ENCODE peak calls at places on chromosome 21, in five cellular contexts. M is astrocyte of the spinal cord, Z is glutamatergic neuron, Q is endodermal cell, S is tibial nerve. G is an unnamed sample.

GRCh38 chr21:37008705-37009104 is 2.2 kb downstream of the RIPPLY3 start:
- DNase-seq in M (no peak), Z (no peak), S (no peak), Q (peak), G (no peak)

GRCh38 chr21:39083377-39084008 is 99.8 kb downstream of the PSMG1 start:
- DNase-seq in Q (no peak), S (no peak), M (no peak), Z (no peak), G (peak)

GRCh38 chr21:45607922-45608295 is 35.6 kb upstream of the PCBP3 start:
- DNase-seq in Q (peak), M (no peak), Z (no peak), S (no peak), G (no peak)

GRCh38 chr21:15592957-15593356 is 136.8 kb upstream of the USP25 start:
- DNase-seq in S (no peak), Q (no peak), M (no peak), Z (no peak), G (no peak)

GRCh38 chr21:38273745-38274544 is 17.2 kb downstream of the KCNJ15 start:
- DNase-seq in M (no peak), Z (no peak), S (no peak), Q (no peak), G (no peak)

GRCh38 chr21:40788635-40789034 is 58.3 kb downstream of the DSCAM start:
- DNase-seq in Z (no peak), S (no peak), M (no peak), Q (no peak), G (no peak)

GRCh38 chr21:35991131-35991530 is 69.2 kb downstream of the SETD4 start:
- DNase-seq in S (no peak), Q (no peak), M (no peak), Z (no peak), G (no peak)

GRCh38 chr21:31459457-31459856 is 115.4 kb upstream of the TIAM1 start:
- DNase-seq in Q (peak), S (no peak), M (no peak), Z (no peak), G (no peak)

GRCh38 chr21:15445327-15445726 is 284.5 kb upstream of the USP25 start:
- DNase-seq in M (no peak), Q (peak), S (no peak), Z (no peak), G (no peak)

GRCh38 chr21:38342734-38343133 is 85.9 kb downstream of the KCNJ15 start:
- DNase-seq in M (no peak), Q (no peak), Z (no peak), S (no peak), G (no peak)

GRCh38 chr21:38478782-38479181 is 19.5 kb downstream of the ERG start:
- DNase-seq in Z (no peak), S (no peak), Q (no peak), M (no peak), G (no peak)

GRCh38 chr21:37647781-37648180 is 268.5 kb downstream of the KCNJ6 start:
- DNase-seq in Q (no peak), Z (no peak), S (no peak), M (no peak), G (no peak)

GRCh38 chr21:37044643-37045042 is 28.2 kb downstream of the PIGP start:
- DNase-seq in Z (no peak), M (no peak), Q (no peak), S (no peak), G (no peak)

GRCh38 chr21:14438204-14438603 is 55.3 kb upstream of the HSPA13 start:
- DNase-seq in M (no peak), S (no peak), Z (no peak), Q (no peak), G (no peak)

GRCh38 chr21:25615880-25616279 is 8.6 kb upstream of the MRPL39 start:
- DNase-seq in Z (no peak), S (no peak), Q (no peak), M (no peak), G (no peak)

GRCh38 chr21:15437873-15438272 is 291.9 kb upstream of the USP25 start:
- DNase-seq in M (peak), Q (no peak), S (no peak), Z (no peak), G (no peak)

GRCh38 chr21:22342855-22343254 is 1344.6 kb downstream of the NCAM2 start:
- DNase-seq in Z (no peak), Q (no peak), S (no peak), M (peak), G (no peak)

GRCh38 chr21:14541840-14542495 is 4.1 kb downstream of the SAMSN1 start:
- DNase-seq in Z (no peak), S (no peak), Q (no peak), M (no peak), G (no peak)

GRCh38 chr21:35737899-35738341 is 322.4 kb downstream of the SETD4 start:
- DNase-seq in M (peak), S (peak), Q (no peak), Z (no peak), G (peak)

GRCh38 chr21:39874759-39875158 is 7.5 kb downstream of the PCP4 start:
- DNase-seq in S (no peak), Q (no peak), Z (no peak), M (no peak), G (no peak)

GRCh38 chr21:35367558-35367957 is 318.5 kb upstream of the RUNX1 start:
- DNase-seq in S (no peak), M (no peak), Q (no peak), Z (no peak), G (no peak)

GRCh38 chr21:45640888-45641479 is 2.5 kb upstream of the PCBP3 start:
- DNase-seq in Z (peak), S (no peak), Q (peak), M (peak), G (peak)

GRCh38 chr21:44892536-44893277 is 19.2 kb upstream of the PTTG1IP start:
- DNase-seq in M (no peak), Z (peak), S (peak), Q (peak), G (no peak)

GRCh38 chr21:34908424-34909055 is 140.6 kb downstream of the RUNX1 start:
- DNase-seq in Z (no peak), Q (peak), S (no peak), M (no peak), G (no peak)

GRCh38 chr21:17779486-17779885 is 39.7 kb downstream of the C21orf91 start:
- DNase-seq in Z (no peak), S (no peak), Q (no peak), M (no peak), G (no peak)

GRCh38 chr21:34882719-34883131 is 166.4 kb downstream of the RUNX1 start:
- DNase-seq in Q (no peak), S (no peak), M (peak), Z (no peak), G (no peak)

GRCh38 chr21:45542667-45543370 is 579 bp upstream of the SLC19A1 start:
- DNase-seq in M (no peak), S (no peak), Q (peak), Z (peak), G (no peak)

GRCh38 chr21:29333355-29333746 is 34.6 kb downstream of the BACH1 start:
- DNase-seq in S (no peak), Z (no peak), Q (no peak), M (no peak), G (no peak)

GRCh38 chr21:31335957-31336738 is 7.9 kb downstream of the TIAM1 start:
- DNase-seq in Z (no peak), Q (no peak), S (no peak), M (peak), G (no peak)

GRCh38 chr21:38913120-38913975 is 107.6 kb downstream of the ETS2 start:
- DNase-seq in S (peak), Z (peak), Q (peak), M (peak), G (no peak)

GRCh38 chr21:38470762-38471161 is 27.5 kb downstream of the ERG start:
- DNase-seq in Q (no peak), S (no peak), Z (no peak), M (peak), G (no peak)

GRCh38 chr21:37917612-37918011 is 1.4 kb upstream of the KCNJ6 start:
- DNase-seq in S (no peak), Q (no peak), Z (no peak), M (peak), G (no peak)

GRCh38 chr21:25515484-25516405 is 91.5 kb downstream of the MRPL39 start:
- DNase-seq in Q (no peak), M (peak), Z (no peak), S (no peak), G (peak)

GRCh38 chr21:37210017-37210593 is 57.0 kb downstream of the VPS26C start:
- DNase-seq in Q (no peak), S (no peak), Z (no peak), M (no peak), G (no peak)

GRCh38 chr21:44758141-44758561 is 43.5 kb downstream of the UBE2G2 start:
- DNase-seq in M (no peak), S (no peak), Q (no peak), Z (no peak), G (no peak)

GRCh38 chr21:29261555-29262540 is 36.9 kb upstream of the BACH1 start:
- DNase-seq in Q (no peak), Z (no peak), S (no peak), M (no peak), G (no peak)

GRCh38 chr21:34576043-34576466 is 38.9 kb downstream of the RCAN1 start:
- DNase-seq in Z (no peak), Q (peak), S (no peak), M (no peak), G (no peak)

GRCh38 chr21:45545691-45546531 is 3.7 kb upstream of the SLC19A1 start:
- DNase-seq in S (no peak), Q (peak), Z (no peak), M (no peak), G (no peak)

GRCh38 chr21:34933609-34934345 is 115.3 kb downstream of the RUNX1 start:
- DNase-seq in Z (no peak), Q (no peak), S (no peak), M (no peak), G (no peak)

DNA sequence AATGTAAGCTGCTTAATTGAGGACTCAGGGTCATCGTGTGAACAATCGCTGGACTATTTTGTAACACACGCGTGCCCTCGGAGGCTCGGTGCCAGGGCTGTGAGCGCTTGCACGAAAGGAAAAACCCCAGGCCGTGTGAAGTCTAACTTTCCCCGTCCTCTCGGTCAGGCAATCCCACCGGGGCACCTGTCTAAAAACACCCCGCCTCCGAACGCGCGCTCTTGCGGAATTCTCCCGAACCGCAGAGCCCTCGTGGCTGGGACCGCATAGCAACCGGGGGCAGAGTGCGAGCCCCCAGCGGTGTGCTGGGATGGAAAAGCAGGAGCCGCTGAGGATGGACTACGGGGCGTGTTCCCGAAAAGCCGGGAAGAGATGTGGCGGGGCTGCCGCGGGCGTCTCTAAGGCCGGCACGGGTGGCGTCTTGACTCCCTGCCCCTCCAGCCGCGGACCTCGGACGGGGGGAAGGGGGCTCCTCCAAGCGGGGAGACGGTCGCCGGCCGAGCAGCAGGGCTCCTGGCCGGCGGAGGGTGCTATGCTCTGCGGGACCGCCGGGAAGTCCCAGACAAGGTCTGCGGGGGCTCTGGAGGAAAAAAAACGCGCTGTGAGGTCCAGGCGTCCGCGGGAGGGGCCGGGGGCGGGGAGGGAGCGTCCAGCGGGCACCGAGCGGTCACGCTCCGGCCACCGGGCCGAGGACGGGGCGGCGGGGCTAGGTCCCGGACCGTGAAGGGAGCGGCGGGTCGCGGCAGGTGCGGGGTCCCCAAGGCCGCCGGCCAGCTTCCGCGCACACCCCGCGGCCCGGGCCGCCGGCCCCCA is 936 bp downstream of the ZBTB21 start:
- DNase-seq in M (peak), Z (peak), Q (peak), S (no peak), G (peak)
- TF ChIP-seq CTCF in M (peak), Z (no peak), Q (peak), S (peak), G (peak)

DNA sequence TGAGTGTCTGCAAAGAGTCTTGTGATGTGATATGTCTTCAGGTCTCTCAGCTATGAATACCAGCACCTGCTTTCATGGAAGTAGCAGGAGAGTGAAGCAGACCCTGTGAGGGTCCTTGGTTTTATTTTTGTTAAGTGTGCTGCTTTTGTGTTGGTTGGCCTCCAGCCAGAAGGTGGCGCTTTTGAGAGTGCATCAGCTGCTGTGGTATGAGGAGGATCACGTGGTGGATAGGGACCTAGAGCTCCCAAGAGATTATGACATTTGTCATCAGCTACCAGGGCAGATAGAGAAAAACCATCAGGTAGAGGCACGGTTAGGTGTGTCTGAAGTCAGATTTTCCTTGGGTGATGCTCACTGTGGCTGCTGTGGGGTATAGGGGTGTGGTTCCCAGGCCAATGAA is 1232.1 kb downstream of the MRPL39 start:
- DNase-seq in M (no peak), Q (peak), S (no peak), Z (peak), G (no peak)
- TF ChIP-seq CTCF in M (no peak), Q (peak), S (no peak), Z (no peak), G (no peak)

DNA sequence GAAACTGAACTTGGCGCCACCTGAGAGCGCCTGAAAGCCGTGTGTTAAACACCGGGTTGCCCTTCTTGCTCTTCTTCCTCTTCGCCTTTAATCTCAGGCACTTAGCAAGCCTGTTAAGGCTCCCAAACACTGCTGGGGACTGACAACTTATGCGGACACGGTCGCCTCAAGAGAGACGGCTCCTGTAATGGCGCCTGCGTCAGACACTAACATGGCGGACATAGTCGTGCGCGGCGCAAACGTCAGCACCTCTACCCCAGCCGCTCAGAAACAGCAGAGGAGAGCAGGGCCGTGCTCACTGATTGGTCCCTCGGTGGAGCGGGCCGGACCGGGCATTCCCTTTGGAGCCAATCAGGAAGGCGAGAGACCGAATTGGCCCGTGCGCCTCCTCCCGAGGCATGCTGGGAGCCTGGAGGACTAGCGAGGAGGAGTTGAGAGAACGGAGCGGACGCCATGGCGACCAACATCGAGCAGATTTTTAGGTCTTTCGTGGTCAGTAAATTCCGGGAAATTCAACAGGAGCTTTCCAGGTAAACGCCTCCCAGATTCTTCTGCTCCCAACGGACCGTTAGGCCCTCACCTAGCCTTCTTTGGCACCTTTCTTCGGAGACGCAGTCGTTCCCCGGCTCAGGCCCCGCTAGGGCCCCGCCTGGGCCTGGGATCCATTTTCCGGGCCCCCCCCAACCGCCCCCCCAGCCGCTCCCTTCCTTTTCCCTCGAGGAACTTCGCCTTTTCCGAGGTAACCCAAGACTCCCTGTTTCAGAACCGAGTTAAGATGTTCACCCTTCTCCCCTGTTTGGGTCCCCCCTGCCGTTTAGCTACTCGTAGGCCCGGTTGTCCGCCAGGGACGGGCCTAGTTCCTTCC is at the start of gene SON:
- DNase-seq in Q (peak), M (peak), S (peak), Z (peak), G (peak)
- TF ChIP-seq CTCF in Q (no peak), M (no peak), S (peak), Z (no peak), G (no peak)

GRCh38 chr21:42466700-42467612 is 29.1 kb downstream of the RSPH1 start:
- DNase-seq in Q (peak), S (no peak), M (peak), Z (no peak), G (no peak)
- TF ChIP-seq CTCF in Q (peak), S (no peak), M (peak), Z (no peak), G (no peak)

GRCh38 chr21:32494946-32495703 is 82.6 kb downstream of the EVA1C start:
- DNase-seq in M (peak), Q (peak), Z (no peak), S (no peak), G (no peak)

GRCh38 chr21:32496536-32496935 is 84.0 kb downstream of the EVA1C start:
- DNase-seq in Q (no peak), Z (no peak), S (no peak), M (no peak), G (no peak)

DNA sequence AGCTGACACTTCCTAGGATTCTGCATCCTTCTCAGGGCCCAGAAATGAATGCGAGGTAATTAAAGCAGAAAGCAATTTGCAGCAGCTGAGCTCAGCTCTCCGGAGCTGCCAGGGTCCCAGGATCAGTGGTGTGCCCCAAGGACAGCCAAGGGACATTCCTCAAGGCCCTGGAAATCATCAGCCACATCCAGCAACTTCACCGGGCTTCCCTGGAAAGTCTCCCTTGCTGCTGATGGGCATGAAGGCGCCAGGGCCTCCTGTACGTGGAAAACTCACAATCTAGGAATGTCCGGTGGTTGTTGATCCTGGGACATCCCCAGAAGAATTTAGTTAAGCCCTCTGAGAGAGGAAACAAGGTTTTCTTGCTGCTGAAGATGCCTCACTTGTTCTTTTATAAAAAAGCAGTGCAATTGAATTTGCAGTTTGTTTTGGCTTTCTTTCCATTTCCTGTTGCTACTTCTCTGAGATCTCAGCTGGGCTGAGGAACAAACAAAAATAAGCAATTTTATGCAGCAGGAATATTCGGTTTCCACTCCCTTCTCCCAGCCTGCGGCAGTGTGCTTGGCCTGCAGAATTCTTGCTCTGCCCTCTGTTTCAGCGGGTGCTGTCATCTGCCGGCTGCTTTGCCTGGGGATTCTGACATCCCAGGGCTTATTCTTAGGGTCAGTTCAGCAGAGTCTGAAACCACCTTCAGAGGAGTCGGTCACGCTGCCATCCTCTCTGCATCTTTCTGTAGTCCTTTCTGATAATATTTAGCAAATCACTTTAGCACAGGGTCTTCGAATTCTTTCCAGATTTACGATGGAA is 85.9 kb downstream of the TCP10L start:
- DNase-seq in Z (no peak), S (no peak), Q (no peak), M (peak), G (no peak)
- TF ChIP-seq CTCF in Z (no peak), S (no peak), Q (no peak), M (peak), G (peak)

GRCh38 chr21:20040768-20041167 is 957.4 kb upstream of the NCAM2 start:
- DNase-seq in M (no peak), Z (no peak), S (no peak), Q (no peak), G (no peak)
- TF ChIP-seq CTCF in M (no peak), Z (peak), S (no peak), Q (peak), G (no peak)

DNA sequence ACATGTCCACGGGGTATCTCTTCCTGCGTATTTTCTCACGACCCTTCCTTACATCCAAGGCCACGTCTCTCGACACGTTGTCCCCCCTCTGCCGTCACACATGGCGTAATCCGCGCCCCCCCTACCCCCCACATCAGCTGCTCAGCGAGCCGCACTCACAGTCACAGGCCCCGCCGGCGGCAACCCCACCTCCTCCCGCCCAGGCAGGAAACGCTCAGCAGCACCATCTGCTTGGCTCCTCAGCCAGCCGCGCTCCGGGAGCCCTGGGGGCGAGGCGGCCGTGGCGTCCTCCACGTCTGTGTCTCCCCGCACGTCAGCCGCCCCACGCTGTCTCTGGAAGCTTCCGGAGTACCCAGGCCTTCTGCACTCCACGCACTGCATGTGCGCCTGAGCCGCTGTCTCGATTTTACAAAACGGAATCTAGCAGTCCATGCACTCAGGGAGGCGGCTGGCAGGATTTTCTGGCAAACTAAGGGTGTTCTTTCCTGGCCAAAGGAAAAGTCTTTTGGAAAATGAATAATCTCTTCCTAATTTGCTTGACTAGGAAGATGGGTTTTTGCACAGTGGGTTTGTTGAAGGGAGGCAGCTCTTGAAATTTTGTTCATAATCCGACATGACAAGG is 64.5 kb downstream of the SIK1 start:
- DNase-seq in S (peak), M (peak), Z (peak), Q (peak), G (no peak)
- TF ChIP-seq CTCF in S (no peak), M (no peak), Z (no peak), Q (no peak), G (no peak)

GRCh38 chr21:27564684-27565280 is 597.9 kb upstream of the ADAMTS5 start:
- DNase-seq in S (no peak), M (peak), Q (peak), Z (peak), G (peak)
- TF ChIP-seq CTCF in S (peak), M (peak), Q (peak), Z (peak), G (peak)

G was measured in AG09319.